ENCODE peak calls at places on chromosome 16, in four cellular contexts. One of them, this sample, is unnamed.

GRCh38 chr16:57723170-57723569 is 12.4 kb upstream of the KATNB1 start:
- DNase-seq in GM13977: no peak
- DNase-seq in osteocyte: no peak
- DNase-seq in thoracic aorta: no peak
- DNase-seq in this sample: no peak

GRCh38 chr16:84603115-84603816 is 14.6 kb downstream of the COTL1 start:
- DNase-seq in osteocyte: peak; percentile 90
- DNase-seq in thoracic aorta: peak; percentile 83
- DNase-seq in GM13977: no peak
- DNase-seq in this sample: no peak

GRCh38 chr16:68401871-68402747 is 46.2 kb downstream of the SMPD3 start:
- DNase-seq in osteocyte: no peak
- DNase-seq in GM13977: no peak
- DNase-seq in thoracic aorta: no peak
- DNase-seq in this sample: no peak

GRCh38 chr16:3999479-3999868 is 116.8 kb downstream of the ADCY9 start:
- DNase-seq in GM13977: no peak
- DNase-seq in thoracic aorta: no peak
- DNase-seq in osteocyte: no peak
- DNase-seq in this sample: no peak

GRCh38 chr16:28873543-28874201 is 4.6 kb upstream of the ATP2A1 start:
- DNase-seq in thoracic aorta: no peak
- DNase-seq in osteocyte: no peak
- DNase-seq in GM13977: peak; percentile 83
- DNase-seq in this sample: peak; percentile 73

GRCh38 chr16:5025171-5025632 is 8.5 kb downstream of the NAGPA start:
- DNase-seq in osteocyte: no peak
- DNase-seq in GM13977: no peak
- DNase-seq in thoracic aorta: no peak
- DNase-seq in this sample: no peak

GRCh38 chr16:24996301-24996700 is 18.9 kb downstream of the ARHGAP17 start:
- DNase-seq in thoracic aorta: no peak
- DNase-seq in osteocyte: no peak
- DNase-seq in GM13977: no peak
- DNase-seq in this sample: peak; percentile 54

GRCh38 chr16:13291934-13292333 is 390.5 kb downstream of the SHISA9 start:
- DNase-seq in GM13977: no peak
- DNase-seq in osteocyte: no peak
- DNase-seq in thoracic aorta: no peak
- DNase-seq in this sample: no peak

GRCh38 chr16:29315916-29316517 is 90.5 kb downstream of the NPIPB11 start:
- DNase-seq in thoracic aorta: no peak
- DNase-seq in GM13977: no peak
- DNase-seq in osteocyte: no peak
- DNase-seq in this sample: no peak

GRCh38 chr16:15807603-15808009 is 49.2 kb downstream of the MYH11 start:
- DNase-seq in GM13977: no peak
- DNase-seq in osteocyte: no peak
- DNase-seq in thoracic aorta: peak; percentile 46
- DNase-seq in this sample: no peak

GRCh38 chr16:84726670-84727467 is 27.1 kb downstream of the USP10 start:
- DNase-seq in thoracic aorta: no peak
- DNase-seq in osteocyte: no peak
- DNase-seq in GM13977: no peak
- DNase-seq in this sample: peak; percentile 57

GRCh38 chr16:16139806-16140205 is 83.5 kb downstream of the ABCC6 start:
- DNase-seq in thoracic aorta: no peak
- DNase-seq in osteocyte: no peak
- DNase-seq in GM13977: no peak
- DNase-seq in this sample: no peak

GRCh38 chr16:58020628-58021521 is 4.7 kb upstream of the MMP15 start:
- DNase-seq in thoracic aorta: no peak
- DNase-seq in GM13977: peak; percentile 79
- DNase-seq in osteocyte: no peak
- DNase-seq in this sample: peak; percentile 62

GRCh38 chr16:88844412-88845118 is 12.2 kb downstream of the GALNS start:
- DNase-seq in osteocyte: no peak
- DNase-seq in GM13977: no peak
- DNase-seq in thoracic aorta: no peak
- DNase-seq in this sample: no peak

GRCh38 chr16:87461466-87461975 is 31.3 kb downstream of the ZCCHC14 start:
- DNase-seq in thoracic aorta: peak; percentile 23
- DNase-seq in osteocyte: no peak
- DNase-seq in GM13977: peak; percentile 75
- DNase-seq in this sample: peak; percentile 29

GRCh38 chr16:84065536-84066132 is 23.0 kb upstream of the SLC38A8 start:
- DNase-seq in thoracic aorta: no peak
- DNase-seq in GM13977: no peak
- DNase-seq in osteocyte: no peak
- DNase-seq in this sample: no peak

GRCh38 chr16:70298988-70299938 is at the start of gene DDX19B:
- DNase-seq in osteocyte: peak; percentile 88
- DNase-seq in GM13977: peak; percentile 79
- DNase-seq in thoracic aorta: peak; percentile 49
- DNase-seq in this sample: peak; percentile 74

GRCh38 chr16:668519-669171 is 713 bp downstream of the RHOT2 start:
- DNase-seq in GM13977: no peak
- DNase-seq in osteocyte: no peak
- DNase-seq in thoracic aorta: no peak
- DNase-seq in this sample: no peak

DNA sequence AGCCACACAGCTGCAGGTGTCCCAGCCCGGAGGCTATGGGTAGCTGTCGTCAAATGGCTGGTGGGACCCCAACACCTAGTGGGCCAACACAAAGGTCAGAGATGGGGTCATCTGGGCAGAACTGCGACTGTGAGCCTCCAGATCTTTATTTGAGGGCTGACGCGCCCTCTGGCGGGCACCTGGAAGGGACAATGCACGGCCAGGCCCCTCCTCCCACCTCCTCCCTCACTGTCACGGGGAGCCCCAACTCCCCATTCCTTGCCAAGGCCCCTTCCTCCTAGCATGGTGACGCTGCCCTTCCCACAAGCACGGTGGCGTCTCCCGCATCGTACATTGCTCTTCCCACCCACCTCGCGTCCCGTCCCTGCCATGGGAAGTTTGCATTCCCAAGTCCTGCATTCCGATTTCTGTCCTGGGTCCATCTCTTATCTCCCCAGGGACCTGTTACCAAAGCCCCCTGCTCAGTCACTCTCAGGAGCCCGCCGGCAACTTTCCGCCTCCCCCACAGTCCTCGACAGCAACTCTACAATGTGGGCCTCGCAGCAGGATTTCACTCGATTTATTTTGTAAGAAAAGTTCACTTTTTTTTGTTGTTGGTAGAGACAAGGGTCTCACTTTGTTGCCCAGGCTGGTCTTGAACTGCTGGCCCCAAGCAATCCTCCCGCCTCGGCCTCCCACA is 1.0 kb downstream of the TLE7 start:
- DNase-seq in thoracic aorta: no peak
- DNase-seq in GM13977: peak; percentile 51
- DNase-seq in osteocyte: no peak
- DNase-seq in this sample: no peak
- TF ChIP-seq CTCF in thoracic aorta: no peak
- TF ChIP-seq CTCF in GM13977: peak; percentile 56
- TF ChIP-seq CTCF in osteocyte: no peak
- TF ChIP-seq CTCF in this sample: no peak

GRCh38 chr16:53435066-53435688 is 906 bp downstream of the RBL2 start:
- DNase-seq in thoracic aorta: peak; percentile 59
- DNase-seq in osteocyte: no peak
- DNase-seq in GM13977: peak; percentile 82
- DNase-seq in this sample: peak; percentile 72

GRCh38 chr16:53446090-53446489 is 11.8 kb downstream of the RBL2 start:
- DNase-seq in thoracic aorta: no peak
- DNase-seq in osteocyte: no peak
- DNase-seq in GM13977: no peak
- DNase-seq in this sample: no peak

GRCh38 chr16:53445534-53445933 is 11.3 kb downstream of the RBL2 start:
- DNase-seq in thoracic aorta: no peak
- DNase-seq in GM13977: no peak
- DNase-seq in osteocyte: no peak
- DNase-seq in this sample: no peak

GRCh38 chr16:53434436-53435065 is at the start of gene RBL2:
- DNase-seq in GM13977: peak; percentile 76
- DNase-seq in osteocyte: peak; percentile 94
- DNase-seq in thoracic aorta: peak; percentile 30
- DNase-seq in this sample: peak; percentile 67

DNA sequence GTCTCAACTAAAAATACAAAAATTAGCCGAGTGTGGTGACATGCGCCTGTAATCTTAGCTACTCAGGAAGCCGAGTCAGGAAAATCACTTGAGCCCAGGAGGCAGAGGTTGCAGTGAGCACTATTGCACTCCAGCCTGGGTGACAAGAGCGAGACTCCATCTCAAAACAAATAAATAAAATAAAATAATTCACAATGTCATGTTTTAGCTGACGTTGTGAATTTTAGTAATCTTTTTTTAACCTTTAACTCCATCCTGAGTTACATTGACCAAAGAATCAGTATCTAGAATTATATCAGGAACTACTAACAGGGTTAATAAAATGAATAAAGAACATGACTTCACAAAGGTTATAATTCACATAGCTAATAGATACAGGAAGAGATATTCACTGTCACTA is 5.9 kb downstream of the RBL2 start:
- DNase-seq in GM13977: no peak
- DNase-seq in thoracic aorta: no peak
- DNase-seq in osteocyte: no peak
- DNase-seq in this sample: no peak
- TF ChIP-seq CTCF in GM13977: no peak
- TF ChIP-seq CTCF in thoracic aorta: no peak
- TF ChIP-seq CTCF in osteocyte: no peak
- TF ChIP-seq CTCF in this sample: no peak

GRCh38 chr16:10039220-10040096 is 142.8 kb downstream of the GRIN2A start:
- DNase-seq in GM13977: peak; percentile 66
- DNase-seq in thoracic aorta: no peak
- DNase-seq in osteocyte: no peak
- DNase-seq in this sample: peak; percentile 16
- TF ChIP-seq CTCF in GM13977: peak; percentile 49
- TF ChIP-seq CTCF in thoracic aorta: peak; percentile 33
- TF ChIP-seq CTCF in osteocyte: no peak
- TF ChIP-seq CTCF in this sample: no peak

GRCh38 chr16:86044241-86044671 is 145.3 kb downstream of the IRF8 start:
- DNase-seq in osteocyte: no peak
- DNase-seq in thoracic aorta: no peak
- DNase-seq in GM13977: peak; percentile 73
- DNase-seq in this sample: peak; percentile 64
- TF ChIP-seq CTCF in osteocyte: peak; percentile 42
- TF ChIP-seq CTCF in thoracic aorta: peak; percentile 20
- TF ChIP-seq CTCF in GM13977: peak; percentile 63
- TF ChIP-seq CTCF in this sample: peak; percentile 71

GRCh38 chr16:81140930-81141780 is 45.0 kb upstream of the GCSH start:
- DNase-seq in thoracic aorta: no peak
- DNase-seq in osteocyte: no peak
- DNase-seq in GM13977: no peak
- DNase-seq in this sample: no peak
- TF ChIP-seq CTCF in thoracic aorta: no peak
- TF ChIP-seq CTCF in osteocyte: peak; percentile 16
- TF ChIP-seq CTCF in GM13977: peak; percentile 9
- TF ChIP-seq CTCF in this sample: no peak

DNA sequence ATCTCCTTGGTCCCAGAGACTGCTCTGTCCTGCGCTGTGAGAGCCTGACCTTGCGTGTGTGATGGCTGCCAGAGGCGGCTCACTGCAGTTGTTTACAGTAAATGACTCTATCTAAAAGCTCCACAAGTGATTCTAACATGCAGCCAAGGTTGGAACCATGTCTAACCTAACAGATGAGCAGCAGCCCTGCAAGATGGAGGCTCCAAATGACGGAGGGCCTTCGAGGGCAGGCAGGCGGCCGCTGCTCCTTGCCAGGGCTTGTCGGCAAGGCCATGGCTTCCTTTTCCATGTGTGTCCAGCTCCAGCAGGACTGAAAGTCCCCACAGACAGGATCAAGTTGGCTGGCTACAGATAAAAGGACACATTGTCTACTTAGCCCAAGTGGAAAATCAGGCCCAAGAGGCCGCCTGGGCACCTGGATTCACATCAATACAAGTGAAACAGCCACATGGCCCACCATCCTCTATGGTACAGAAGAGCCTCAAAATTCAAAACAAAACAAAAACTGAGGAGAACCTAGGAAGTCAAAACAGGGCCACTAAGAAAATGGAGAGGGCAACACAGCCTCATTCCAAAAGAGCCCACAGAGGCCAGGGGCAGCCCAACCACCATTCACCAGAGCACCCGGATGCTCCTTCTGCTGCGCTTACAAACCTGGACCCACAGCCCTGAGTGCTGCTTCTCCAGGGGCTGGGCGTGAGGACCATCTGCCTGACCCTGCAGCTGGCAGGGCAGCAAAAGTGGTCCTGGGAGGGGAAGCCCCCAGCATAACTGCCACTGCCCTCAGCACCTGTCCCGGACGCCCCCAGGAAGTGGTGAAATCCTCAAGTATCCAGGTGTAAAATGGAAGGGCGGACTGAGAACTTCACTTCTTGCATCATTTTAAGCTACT is 65.0 kb downstream of the AMFR start:
- DNase-seq in thoracic aorta: no peak
- DNase-seq in osteocyte: no peak
- DNase-seq in GM13977: no peak
- DNase-seq in this sample: no peak
- TF ChIP-seq CTCF in thoracic aorta: no peak
- TF ChIP-seq CTCF in osteocyte: no peak
- TF ChIP-seq CTCF in GM13977: no peak
- TF ChIP-seq CTCF in this sample: no peak

GRCh38 chr16:66695935-66696668 is 441 bp downstream of the CMTM4 start:
- DNase-seq in osteocyte: no peak
- DNase-seq in GM13977: peak; percentile 25
- DNase-seq in thoracic aorta: no peak
- DNase-seq in this sample: peak; percentile 70

GRCh38 chr16:66695474-66695934 is 1.0 kb downstream of the CMTM4 start:
- DNase-seq in osteocyte: no peak
- DNase-seq in GM13977: no peak
- DNase-seq in thoracic aorta: no peak
- DNase-seq in this sample: no peak

GRCh38 chr16:66698046-66698445 is 1.5 kb upstream of the CMTM4 start:
- DNase-seq in GM13977: no peak
- DNase-seq in osteocyte: no peak
- DNase-seq in thoracic aorta: no peak
- DNase-seq in this sample: no peak

GRCh38 chr16:66699898-66700297 is 3.4 kb upstream of the CMTM4 start:
- DNase-seq in GM13977: no peak
- DNase-seq in osteocyte: no peak
- DNase-seq in thoracic aorta: no peak
- DNase-seq in this sample: no peak

GRCh38 chr16:66696669-66697630 is at the start of gene CMTM4:
- DNase-seq in GM13977: peak; percentile 97
- DNase-seq in osteocyte: peak; percentile 95
- DNase-seq in thoracic aorta: peak; percentile 24
- DNase-seq in this sample: peak; percentile 90
- TF ChIP-seq CTCF in GM13977: peak; percentile 49
- TF ChIP-seq CTCF in osteocyte: peak; percentile 34
- TF ChIP-seq CTCF in thoracic aorta: no peak
- TF ChIP-seq CTCF in this sample: peak; percentile 32

This sample was measured in B cell.